ENCODE peak calls at places on chromosomes 5 and 9, in ten cellular contexts. One of them, this sample, is unnamed.

GRCh38 chr5:58191451-58191850 is 268.4 kb downstream of the PLK2 start:
- DNase-seq in tibial nerve: no peak
- DNase-seq in suprapubic skin: no peak
- DNase-seq in stomach: no peak
- DNase-seq in ovary: no peak
- DNase-seq in SK-N-SH: no peak
- DNase-seq in upper lobe of left lung: no peak
- DNase-seq in A549: no peak
- DNase-seq in GM12878: no peak
- DNase-seq in HepG2: no peak
- DNase-seq in this sample: no peak

GRCh38 chr9:69346596-69347390 is 21.8 kb downstream of the ENTREP1 start:
- DNase-seq in tibial nerve: no peak
- DNase-seq in stomach: no peak
- DNase-seq in SK-N-SH: no peak
- DNase-seq in suprapubic skin: no peak
- DNase-seq in GM12878: no peak
- DNase-seq in HepG2: no peak
- DNase-seq in A549: no peak
- DNase-seq in upper lobe of left lung: no peak
- DNase-seq in ovary: no peak
- DNase-seq in this sample: no peak

GRCh38 chr5:129972774-129973173 is 68.5 kb downstream of the CHSY3 start:
- DNase-seq in stomach: no peak
- DNase-seq in SK-N-SH: no peak
- DNase-seq in A549: no peak
- DNase-seq in GM12878: no peak
- DNase-seq in ovary: no peak
- DNase-seq in tibial nerve: no peak
- DNase-seq in suprapubic skin: no peak
- DNase-seq in HepG2: no peak
- DNase-seq in upper lobe of left lung: no peak
- DNase-seq in this sample: no peak

GRCh38 chr5:110376281-110376916 is 350.1 kb downstream of the TMEM232 start:
- DNase-seq in ovary: no peak
- DNase-seq in SK-N-SH: no peak
- DNase-seq in stomach: no peak
- DNase-seq in GM12878: no peak
- DNase-seq in suprapubic skin: no peak
- DNase-seq in A549: no peak
- DNase-seq in tibial nerve: no peak
- DNase-seq in upper lobe of left lung: no peak
- DNase-seq in HepG2: no peak
- DNase-seq in this sample: no peak

GRCh38 chr9:78626971-78627370 is 330.0 kb downstream of the PSAT1 start:
- DNase-seq in suprapubic skin: no peak
- DNase-seq in A549: no peak
- DNase-seq in tibial nerve: no peak
- DNase-seq in GM12878: no peak
- DNase-seq in upper lobe of left lung: no peak
- DNase-seq in HepG2: no peak
- DNase-seq in SK-N-SH: no peak
- DNase-seq in ovary: no peak
- DNase-seq in stomach: no peak
- DNase-seq in this sample: no peak

GRCh38 chr5:121199238-121199999 is 652.3 kb upstream of the FTMT start:
- DNase-seq in GM12878: no peak
- DNase-seq in HepG2: no peak
- DNase-seq in SK-N-SH: no peak
- DNase-seq in A549: no peak
- DNase-seq in stomach: no peak
- DNase-seq in ovary: peak
- DNase-seq in tibial nerve: no peak
- DNase-seq in upper lobe of left lung: no peak
- DNase-seq in suprapubic skin: no peak
- DNase-seq in this sample: peak

GRCh38 chr5:128877476-128877875 is 87.8 kb upstream of the SLC27A6 start:
- DNase-seq in tibial nerve: no peak
- DNase-seq in upper lobe of left lung: no peak
- DNase-seq in stomach: no peak
- DNase-seq in GM12878: no peak
- DNase-seq in ovary: no peak
- DNase-seq in suprapubic skin: no peak
- DNase-seq in HepG2: no peak
- DNase-seq in SK-N-SH: no peak
- DNase-seq in A549: no peak
- DNase-seq in this sample: no peak

GRCh38 chr5:17992296-17992695 is 358.0 kb downstream of the TAF11L14 start:
- DNase-seq in HepG2: no peak
- DNase-seq in tibial nerve: no peak
- DNase-seq in ovary: no peak
- DNase-seq in GM12878: no peak
- DNase-seq in suprapubic skin: no peak
- DNase-seq in stomach: no peak
- DNase-seq in upper lobe of left lung: no peak
- DNase-seq in SK-N-SH: no peak
- DNase-seq in A549: no peak
- DNase-seq in this sample: no peak

GRCh38 chr5:74538206-74538661 is 102.3 kb downstream of the ENC1 start:
- DNase-seq in HepG2: peak
- DNase-seq in A549: no peak
- DNase-seq in ovary: no peak
- DNase-seq in tibial nerve: peak
- DNase-seq in GM12878: no peak
- DNase-seq in SK-N-SH: no peak
- DNase-seq in stomach: no peak
- DNase-seq in upper lobe of left lung: no peak
- DNase-seq in suprapubic skin: no peak
- DNase-seq in this sample: peak

DNA sequence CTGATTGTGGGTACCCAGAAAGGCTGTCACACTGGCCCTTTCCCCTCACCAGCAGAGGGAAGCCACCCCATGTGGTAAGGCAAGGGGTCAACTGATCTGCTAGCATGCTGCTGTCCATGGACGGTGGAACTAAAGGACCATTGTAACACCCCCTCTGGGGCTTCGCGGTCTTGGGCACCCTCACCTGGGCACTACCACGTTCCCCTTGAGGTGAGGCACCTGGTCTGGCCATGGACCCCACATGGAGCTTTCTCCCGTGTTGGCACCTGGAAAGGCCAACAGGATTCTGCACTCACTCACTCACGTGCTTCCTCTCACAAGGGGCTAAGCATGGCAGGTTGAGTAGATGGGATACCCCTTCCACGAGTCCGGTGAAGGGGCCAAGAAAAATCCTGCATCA is 72.0 kb upstream of the RFX3 start:
- DNase-seq in upper lobe of left lung: no peak
- DNase-seq in tibial nerve: no peak
- DNase-seq in suprapubic skin: no peak
- DNase-seq in SK-N-SH: no peak
- DNase-seq in HepG2: no peak
- DNase-seq in GM12878: no peak
- DNase-seq in ovary: no peak
- DNase-seq in A549: no peak
- DNase-seq in stomach: no peak
- DNase-seq in this sample: no peak
- H3K4me3 ChIP-seq in upper lobe of left lung: no peak
- H3K4me3 ChIP-seq in tibial nerve: no peak
- H3K4me3 ChIP-seq in suprapubic skin: no peak
- H3K4me3 ChIP-seq in SK-N-SH: no peak
- H3K4me3 ChIP-seq in HepG2: no peak
- H3K4me3 ChIP-seq in GM12878: no peak
- H3K4me3 ChIP-seq in ovary: no peak
- H3K4me3 ChIP-seq in A549: no peak
- H3K4me3 ChIP-seq in stomach: no peak
- H3K4me3 ChIP-seq in this sample: no peak

GRCh38 chr9:135413086-135413375 is 66.6 kb upstream of the PPP1R26 start:
- DNase-seq in tibial nerve: no peak
- DNase-seq in GM12878: no peak
- DNase-seq in suprapubic skin: no peak
- DNase-seq in SK-N-SH: peak
- DNase-seq in ovary: no peak
- DNase-seq in HepG2: no peak
- DNase-seq in upper lobe of left lung: peak
- DNase-seq in stomach: no peak
- DNase-seq in A549: no peak
- DNase-seq in this sample: no peak
- TF ChIP-seq EP300 in tibial nerve: no peak
- TF ChIP-seq EP300 in GM12878: no peak
- TF ChIP-seq EP300 in suprapubic skin: no peak
- TF ChIP-seq EP300 in SK-N-SH: no peak
- TF ChIP-seq EP300 in ovary: no peak
- TF ChIP-seq EP300 in HepG2: no peak
- TF ChIP-seq EP300 in upper lobe of left lung: no peak
- TF ChIP-seq EP300 in stomach: no peak
- TF ChIP-seq EP300 in A549: no peak
- TF ChIP-seq EP300 in this sample: no peak

GRCh38 chr9:93949694-93950449 is 5.3 kb downstream of the BARX1 start:
- DNase-seq in HepG2: no peak
- DNase-seq in ovary: no peak
- DNase-seq in SK-N-SH: no peak
- DNase-seq in suprapubic skin: no peak
- DNase-seq in upper lobe of left lung: no peak
- DNase-seq in tibial nerve: no peak
- DNase-seq in A549: no peak
- DNase-seq in GM12878: no peak
- DNase-seq in stomach: no peak
- DNase-seq in this sample: no peak
- H3K4me3 ChIP-seq in HepG2: no peak
- H3K4me3 ChIP-seq in ovary: no peak
- H3K4me3 ChIP-seq in SK-N-SH: no peak
- H3K4me3 ChIP-seq in suprapubic skin: no peak
- H3K4me3 ChIP-seq in upper lobe of left lung: no peak
- H3K4me3 ChIP-seq in tibial nerve: no peak
- H3K4me3 ChIP-seq in A549: no peak
- H3K4me3 ChIP-seq in GM12878: no peak
- H3K4me3 ChIP-seq in stomach: no peak
- H3K4me3 ChIP-seq in this sample: no peak

GRCh38 chr9:114112325-114112724 is 13.2 kb upstream of the KIF12 start:
- DNase-seq in ovary: no peak
- DNase-seq in HepG2: no peak
- DNase-seq in stomach: no peak
- DNase-seq in suprapubic skin: no peak
- DNase-seq in tibial nerve: no peak
- DNase-seq in upper lobe of left lung: no peak
- DNase-seq in SK-N-SH: no peak
- DNase-seq in GM12878: no peak
- DNase-seq in A549: no peak
- DNase-seq in this sample: no peak
- TF ChIP-seq EP300 in ovary: peak
- TF ChIP-seq EP300 in HepG2: no peak
- TF ChIP-seq EP300 in stomach: no peak
- TF ChIP-seq EP300 in suprapubic skin: no peak
- TF ChIP-seq EP300 in tibial nerve: no peak
- TF ChIP-seq EP300 in upper lobe of left lung: no peak
- TF ChIP-seq EP300 in SK-N-SH: no peak
- TF ChIP-seq EP300 in GM12878: no peak
- TF ChIP-seq EP300 in A549: no peak
- TF ChIP-seq EP300 in this sample: no peak

DNA sequence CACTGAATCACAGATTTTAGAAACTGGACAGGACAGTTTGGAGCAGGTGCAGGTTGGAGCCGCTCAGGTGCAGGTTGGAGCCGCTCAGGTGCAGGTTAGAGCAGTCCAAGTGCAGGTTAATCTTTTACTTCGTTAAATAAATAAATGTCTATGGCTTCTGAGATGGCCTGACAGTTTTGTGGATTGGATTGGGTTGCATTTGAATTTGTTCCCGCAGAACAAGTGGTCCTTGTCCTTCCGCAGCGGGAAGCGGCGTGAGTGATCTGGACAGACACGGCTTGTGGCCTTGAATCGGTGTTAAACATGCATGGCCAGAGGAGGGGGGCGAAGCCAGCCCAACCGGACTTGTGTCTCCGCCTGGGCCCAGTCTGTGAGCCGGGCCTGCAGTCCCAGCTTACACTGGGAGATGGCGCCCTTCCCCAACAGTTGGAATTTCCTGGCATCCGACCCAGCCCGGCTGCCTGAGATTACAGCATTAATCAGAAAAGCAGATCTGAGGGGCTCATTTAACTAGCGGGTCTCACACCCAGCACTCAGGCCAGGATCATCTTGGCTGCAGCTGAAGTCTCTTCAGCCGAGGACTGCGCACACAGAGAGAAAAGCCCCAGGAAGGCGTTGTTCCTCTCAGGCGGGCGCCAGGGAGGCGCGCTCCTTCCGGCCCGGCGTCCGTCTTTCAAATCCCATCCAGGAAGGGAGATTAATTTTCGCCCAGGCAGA is 1.5 kb upstream of the OLFM1 start:
- DNase-seq in A549: peak
- DNase-seq in suprapubic skin: peak
- DNase-seq in stomach: peak
- DNase-seq in ovary: peak
- DNase-seq in SK-N-SH: peak
- DNase-seq in tibial nerve: peak
- DNase-seq in upper lobe of left lung: peak
- DNase-seq in GM12878: no peak
- DNase-seq in HepG2: peak
- DNase-seq in this sample: peak
- H3K4me3 ChIP-seq in A549: peak
- H3K4me3 ChIP-seq in suprapubic skin: peak
- H3K4me3 ChIP-seq in stomach: peak
- H3K4me3 ChIP-seq in ovary: peak
- H3K4me3 ChIP-seq in SK-N-SH: peak
- H3K4me3 ChIP-seq in tibial nerve: no peak
- H3K4me3 ChIP-seq in upper lobe of left lung: no peak
- H3K4me3 ChIP-seq in GM12878: no peak
- H3K4me3 ChIP-seq in HepG2: no peak
- H3K4me3 ChIP-seq in this sample: peak

This sample was measured in sigmoid colon.